ENCODE peak calls at places on chromosomes 12 and 14, in nine cellular contexts. F is kidney glomerular epithelial cell; W is stimulated activated CD4-positive, alpha-beta T cell treated with anti-CD3 and anti-CD28 coated beads, Interleukin-2, amount 100 ng/mL, for 24 hours; Y is T-helper 9 cell; T is Peyer's patch; R is ACHN; K is activated naive CD4-positive, alpha-beta T cell treated with anti-CD3 and anti-CD28 coated beads, Interleukin-2, amount 50 U/mL, for 16 hours; J is Right ventricle myocardium superior; N is KBM-7. O is an unnamed sample.

GRCh38 chr14:71988954-71989353 is 56.7 kb downstream of the RGS6 start:
- DNase-seq in F (no peak), W (no peak), Y (no peak), T (no peak), R (no peak), K (no peak), J (peak; percentile 57), N (no peak), O (no peak)

GRCh38 chr12:73308747-73309146 is 1036.6 kb downstream of the TRHDE start:
- DNase-seq in F (no peak), W (no peak), Y (no peak), T (no peak), R (peak; percentile 39), K (no peak), J (no peak), N (no peak), O (no peak)

GRCh38 chr12:46342562-46343033 is 30.0 kb downstream of the SLC38A2 start:
- DNase-seq in F (no peak), W (no peak), Y (peak; percentile 1), T (peak; percentile 24), R (peak; percentile 50), K (peak; percentile 23), J (no peak), N (peak; percentile 72), O (no peak)

GRCh38 chr14:54778618-54779017 is 124.0 kb downstream of the GCH1 start:
- DNase-seq in F (no peak), W (no peak), Y (no peak), T (no peak), R (no peak), K (no peak), J (peak; percentile 72), N (no peak), O (peak; percentile 60)

GRCh38 chr14:76497550-76498484 is 121.9 kb downstream of the ESRRB start:
- DNase-seq in F (no peak), W (peak; percentile 12), Y (no peak), T (no peak), R (peak; percentile 7), K (no peak), J (no peak), N (no peak), O (peak; percentile 55)

GRCh38 chr12:106297681-106298080 is 4.9 kb upstream of the TCP11L2 start:
- DNase-seq in F (no peak), W (no peak), Y (no peak), T (peak; percentile 51), R (no peak), K (no peak), J (no peak), N (no peak), O (no peak)

GRCh38 chr14:92914087-92914656 is 8.8 kb upstream of the CHGA start:
- DNase-seq in F (no peak), W (peak; percentile 53), Y (peak; percentile 13), T (no peak), R (peak; percentile 43), K (peak; percentile 32), J (no peak), N (peak; percentile 51), O (no peak)

GRCh38 chr14:101665478-101666078 is 95.9 kb upstream of the PPP2R5C start:
- DNase-seq in F (peak; percentile 16), W (peak; percentile 63), Y (no peak), T (no peak), R (peak; percentile 26), K (peak; percentile 37), J (no peak), N (peak; percentile 68), O (no peak)

GRCh38 chr12:28378749-28379148 is 188.5 kb downstream of the CCDC91 start:
- DNase-seq in F (no peak), W (no peak), Y (no peak), T (no peak), R (no peak), K (no peak), J (no peak), N (peak; percentile 12), O (no peak)

GRCh38 chr12:116565963-116566362 is 6.8 kb downstream of the MAP1LC3B2 start:
- DNase-seq in F (no peak), W (no peak), Y (no peak), T (no peak), R (no peak), K (no peak), J (no peak), N (no peak), O (no peak)

GRCh38 chr12:18677189-18677588 is 60.6 kb downstream of the PLCZ1 start:
- DNase-seq in F (no peak), W (no peak), Y (no peak), T (no peak), R (no peak), K (no peak), J (no peak), N (no peak), O (no peak)

GRCh38 chr12:109589240-109589590 is 15.6 kb downstream of the MVK start:
- DNase-seq in F (no peak), W (no peak), Y (no peak), T (no peak), R (no peak), K (no peak), J (no peak), N (no peak), O (no peak)

GRCh38 chr14:99982449-99983250 is 82.6 kb upstream of the EVL start:
- DNase-seq in F (peak; percentile 74), W (peak; percentile 62), Y (peak; percentile 49), T (no peak), R (peak; percentile 53), K (peak; percentile 59), J (no peak), N (peak; percentile 79), O (no peak)

GRCh38 chr12:27711312-27711682 is 665 bp downstream of the MRPS35 start:
- DNase-seq in F (no peak), W (peak; percentile 13), Y (no peak), T (no peak), R (peak; percentile 37), K (no peak), J (no peak), N (peak; percentile 52), O (no peak)

GRCh38 chr14:101828038-101828437 is 66.5 kb downstream of the PPP2R5C start:
- DNase-seq in F (no peak), W (no peak), Y (no peak), T (no peak), R (no peak), K (no peak), J (no peak), N (no peak), O (no peak)

GRCh38 chr14:51733147-51733546 is 81.4 kb downstream of the FRMD6 start:
- DNase-seq in F (no peak), W (no peak), Y (no peak), T (no peak), R (no peak), K (no peak), J (no peak), N (no peak), O (no peak)

GRCh38 chr12:113099764-113100163 is 35.8 kb downstream of the RASAL1 start:
- DNase-seq in F (no peak), W (no peak), Y (no peak), T (no peak), R (no peak), K (no peak), J (peak; percentile 21), N (no peak), O (no peak)

GRCh38 chr12:117189725-117190209 is 503 bp downstream of the FBXO21 start:
- DNase-seq in F (no peak), W (peak; percentile 44), Y (peak; percentile 13), T (peak; percentile 46), R (peak; percentile 50), K (peak; percentile 42), J (peak; percentile 53), N (peak; percentile 60), O (peak; percentile 71)

GRCh38 chr14:66152269-66152668 is 333.9 kb upstream of the CCDC196 start:
- DNase-seq in F (no peak), W (no peak), Y (no peak), T (no peak), R (no peak), K (no peak), J (no peak), N (no peak), O (no peak)

GRCh38 chr14:104316121-104316722 is 177.8 kb downstream of the KIF26A start:
- DNase-seq in F (no peak), W (no peak), Y (no peak), T (no peak), R (no peak), K (peak; percentile 10), J (peak; percentile 36), N (no peak), O (no peak)

GRCh38 chr12:26056335-26056734 is 68.5 kb downstream of the BHLHE41 start:
- DNase-seq in F (peak; percentile 71), W (no peak), Y (no peak), T (no peak), R (no peak), K (no peak), J (no peak), N (no peak), O (no peak)

GRCh38 chr12:104480826-104481457 is 24.2 kb downstream of the CHST11 start:
- DNase-seq in F (no peak), W (no peak), Y (no peak), T (peak; percentile 36), R (no peak), K (no peak), J (peak; percentile 82), N (no peak), O (peak; percentile 78)

GRCh38 chr14:54690887-54691286 is 124.0 kb downstream of the SAMD4A start:
- DNase-seq in F (no peak), W (no peak), Y (no peak), T (no peak), R (no peak), K (no peak), J (no peak), N (no peak), O (no peak)

GRCh38 chr14:94867931-94868597 is 98.2 kb upstream of the GSC start:
- DNase-seq in F (no peak), W (no peak), Y (no peak), T (no peak), R (no peak), K (no peak), J (no peak), N (no peak), O (no peak)

GRCh38 chr14:24179961-24180726 is 8.3 kb downstream of the REC8 start:
- DNase-seq in F (peak; percentile 94), W (no peak), Y (no peak), T (no peak), R (peak; percentile 85), K (no peak), J (peak; percentile 25), N (no peak), O (no peak)

GRCh38 chr12:26119391-26119981 is 5.4 kb downstream of the BHLHE41 start:
- DNase-seq in F (peak; percentile 84), W (no peak), Y (no peak), T (no peak), R (peak; percentile 82), K (no peak), J (no peak), N (peak; percentile 68), O (no peak)

GRCh38 chr14:88422919-88423318 is 37.5 kb downstream of the SPATA7 start:
- DNase-seq in F (peak; percentile 9), W (no peak), Y (no peak), T (no peak), R (peak; percentile 7), K (no peak), J (no peak), N (no peak), O (no peak)

GRCh38 chr14:94036328-94037167 is 10.4 kb downstream of the OTUB2 start:
- DNase-seq in F (peak; percentile 70), W (peak; percentile 85), Y (peak; percentile 72), T (peak; percentile 73), R (peak; percentile 72), K (peak; percentile 75), J (peak; percentile 75), N (peak; percentile 90), O (no peak)

GRCh38 chr12:120760349-120761245 is 35.0 kb downstream of the ACADS start:
- DNase-seq in F (no peak), W (no peak), Y (no peak), T (no peak), R (no peak), K (no peak), J (no peak), N (no peak), O (no peak)

GRCh38 chr12:75315518-75315917 is 14.6 kb downstream of the CAPS2 start:
- DNase-seq in F (peak; percentile 45), W (no peak), Y (no peak), T (no peak), R (peak; percentile 84), K (no peak), J (no peak), N (no peak), O (no peak)

GRCh38 chr12:100706029-100706428 is 88.5 kb upstream of the ANO4 start:
- DNase-seq in F (peak; percentile 38), W (no peak), Y (no peak), T (no peak), R (peak; percentile 88), K (no peak), J (no peak), N (no peak), O (no peak)